ENCODE peak calls at places on chromosome 2, in six cellular contexts. R is sciatic nerve; K is left cardiac atrium; B is stimulated activated CD4-positive, alpha-beta T cell treated with anti-CD3 and anti-CD28 coated beads, Interleukin-4, amount 100 ng/mL, for 24 hours; T is MCF 10A; S is hippocampal formation. W is an unnamed sample.

GRCh38 chr2:12397861-12398260 is 318.9 kb upstream of the TRIB2 start:
- DNase-seq in T (no peak), R (no peak), B (no peak), S (no peak), K (no peak), W (no peak)

GRCh38 chr2:118062048-118062447 is 26.2 kb upstream of the INSIG2 start:
- DNase-seq in B (no peak), S (no peak), T (no peak), R (no peak), K (no peak), W (peak)

GRCh38 chr2:112891333-112891950 is 19.5 kb upstream of the IL37 start:
- DNase-seq in B (no peak), S (no peak), R (no peak), T (peak), K (no peak), W (no peak)

GRCh38 chr2:187461294-187462261 is 13.5 kb upstream of the CALCRL start:
- DNase-seq in K (peak), R (no peak), B (no peak), T (no peak), S (no peak), W (no peak)

GRCh38 chr2:15560988-15561573 is at the start of gene NBAS:
- DNase-seq in R (peak), K (peak), B (peak), S (peak), T (peak), W (peak)

GRCh38 chr2:10659898-10660568 is 29.7 kb downstream of the NOL10 start:
- DNase-seq in K (peak), S (no peak), T (peak), R (no peak), B (peak), W (peak)

GRCh38 chr2:140863713-140864112 is 1267.1 kb downstream of the LRP1B start:
- DNase-seq in S (peak), B (no peak), R (no peak), K (no peak), T (peak), W (peak)

GRCh38 chr2:72803626-72804320 is 22.1 kb downstream of the EXOC6B start:
- DNase-seq in K (no peak), B (no peak), T (no peak), S (no peak), R (no peak), W (no peak)

GRCh38 chr2:227684258-227684657 is 17.7 kb downstream of the SCYGR5 start:
- DNase-seq in S (no peak), K (no peak), B (no peak), T (peak), R (no peak), W (no peak)

GRCh38 chr2:183866666-183867065 is 731.7 kb upstream of the ZNF804A start:
- DNase-seq in R (no peak), S (no peak), K (no peak), T (peak), B (no peak), W (no peak)

GRCh38 chr2:241314181-241314932 is 1.1 kb downstream of the HDLBP start:
- DNase-seq in S (no peak), T (peak), R (no peak), B (no peak), K (no peak), W (no peak)

GRCh38 chr2:136919682-136920081 is 154.3 kb downstream of the THSD7B start:
- DNase-seq in B (no peak), T (no peak), R (no peak), S (no peak), K (no peak), W (no peak)

GRCh38 chr2:28345619-28346018 is 47.0 kb upstream of the FOSL2 start:
- DNase-seq in R (no peak), S (no peak), B (no peak), T (no peak), K (no peak), W (no peak)

GRCh38 chr2:172285010-172285621 is 142.3 kb upstream of the ITGA6 start:
- DNase-seq in B (no peak), K (no peak), T (peak), R (no peak), S (peak), W (peak)